ENCODE peak calls at places on chromosomes 16 and 17, in five cellular contexts. One of them, this sample, is unnamed.

GRCh38 chr16:78198299-78198698 is 98.8 kb downstream of the WWOX start:
- DNase-seq in T-helper 2 cell: no peak
- DNase-seq in HFFc6: no peak
- DNase-seq in A549: no peak
- DNase-seq in mesothelial cell of epicardium: no peak
- DNase-seq in this sample: no peak

GRCh38 chr16:16099320-16099719 is 124.0 kb downstream of the ABCC6 start:
- DNase-seq in T-helper 2 cell: no peak
- DNase-seq in HFFc6: no peak
- DNase-seq in mesothelial cell of epicardium: no peak
- DNase-seq in A549: no peak
- DNase-seq in this sample: no peak

GRCh38 chr17:50904522-50905459 is 38.6 kb upstream of the TOB1 start:
- DNase-seq in T-helper 2 cell: no peak
- DNase-seq in mesothelial cell of epicardium: peak
- DNase-seq in HFFc6: no peak
- DNase-seq in A549: no peak
- DNase-seq in this sample: no peak

GRCh38 chr16:84484579-84485254 is 19.7 kb downstream of the MEAK7 start:
- DNase-seq in T-helper 2 cell: no peak
- DNase-seq in HFFc6: no peak
- DNase-seq in mesothelial cell of epicardium: peak
- DNase-seq in A549: peak
- DNase-seq in this sample: peak

GRCh38 chr17:36198831-36199465 is 2.4 kb upstream of the CCL3L1 start:
- DNase-seq in mesothelial cell of epicardium: no peak
- DNase-seq in T-helper 2 cell: no peak
- DNase-seq in A549: no peak
- DNase-seq in HFFc6: no peak
- DNase-seq in this sample: no peak

GRCh38 chr16:25034916-25035315 is 19.7 kb upstream of the ARHGAP17 start:
- DNase-seq in mesothelial cell of epicardium: no peak
- DNase-seq in HFFc6: no peak
- DNase-seq in T-helper 2 cell: no peak
- DNase-seq in A549: no peak
- DNase-seq in this sample: no peak

GRCh38 chr17:76025294-76025693 is 1.8 kb downstream of the EVPL start:
- DNase-seq in HFFc6: no peak
- DNase-seq in mesothelial cell of epicardium: no peak
- DNase-seq in T-helper 2 cell: no peak
- DNase-seq in A549: no peak
- DNase-seq in this sample: no peak

GRCh38 chr16:27228621-27229501 is 25.5 kb downstream of the KDM8 start:
- DNase-seq in HFFc6: no peak
- DNase-seq in mesothelial cell of epicardium: no peak
- DNase-seq in A549: no peak
- DNase-seq in T-helper 2 cell: no peak
- DNase-seq in this sample: no peak

GRCh38 chr16:14502932-14503741 is 126.9 kb downstream of the PARN start:
- DNase-seq in HFFc6: peak
- DNase-seq in mesothelial cell of epicardium: no peak
- DNase-seq in T-helper 2 cell: no peak
- DNase-seq in A549: no peak
- DNase-seq in this sample: no peak

GRCh38 chr17:17041018-17041521 is 1.2 kb upstream of the MPRIP start:
- DNase-seq in mesothelial cell of epicardium: no peak
- DNase-seq in A549: peak
- DNase-seq in T-helper 2 cell: no peak
- DNase-seq in HFFc6: peak
- DNase-seq in this sample: peak

GRCh38 chr16:5709889-5710288 is 612.3 kb upstream of the EEF2KMT start:
- DNase-seq in T-helper 2 cell: no peak
- DNase-seq in HFFc6: no peak
- DNase-seq in mesothelial cell of epicardium: peak
- DNase-seq in A549: no peak
- DNase-seq in this sample: no peak

GRCh38 chr16:68473358-68474064 is 25.2 kb upstream of the SMPD3 start:
- DNase-seq in T-helper 2 cell: no peak
- DNase-seq in A549: no peak
- DNase-seq in mesothelial cell of epicardium: no peak
- DNase-seq in HFFc6: no peak
- DNase-seq in this sample: no peak

GRCh38 chr17:3030096-3030495 is 33.3 kb downstream of the OR1D5 start:
- DNase-seq in mesothelial cell of epicardium: no peak
- DNase-seq in A549: no peak
- DNase-seq in T-helper 2 cell: no peak
- DNase-seq in HFFc6: peak
- DNase-seq in this sample: no peak

GRCh38 chr16:31484491-31485171 is 1.7 kb downstream of the SLC5A2 start:
- DNase-seq in mesothelial cell of epicardium: no peak
- DNase-seq in T-helper 2 cell: no peak
- DNase-seq in HFFc6: no peak
- DNase-seq in A549: peak
- DNase-seq in this sample: peak

GRCh38 chr16:31473300-31474052 is 1.5 kb downstream of the TGFB1I1 start:
- DNase-seq in A549: no peak
- DNase-seq in T-helper 2 cell: no peak
- DNase-seq in HFFc6: no peak
- DNase-seq in mesothelial cell of epicardium: no peak
- DNase-seq in this sample: no peak

GRCh38 chr16:87706278-87707000 is 59.3 kb downstream of the KLHDC4 start:
- DNase-seq in A549: no peak
- DNase-seq in T-helper 2 cell: no peak
- DNase-seq in HFFc6: no peak
- DNase-seq in mesothelial cell of epicardium: no peak
- DNase-seq in this sample: no peak

GRCh38 chr17:76027159-76027839 is at the start of gene EVPL:
- DNase-seq in mesothelial cell of epicardium: no peak
- DNase-seq in A549: peak
- DNase-seq in HFFc6: no peak
- DNase-seq in T-helper 2 cell: no peak
- DNase-seq in this sample: peak

GRCh38 chr17:81422776-81423697 is 27.8 kb downstream of the BAHCC1 start:
- DNase-seq in mesothelial cell of epicardium: peak
- DNase-seq in T-helper 2 cell: no peak
- DNase-seq in HFFc6: peak
- DNase-seq in A549: peak
- DNase-seq in this sample: peak

GRCh38 chr17:17412331-17412730 is 64.5 kb upstream of the MED9 start:
- DNase-seq in T-helper 2 cell: no peak
- DNase-seq in HFFc6: peak
- DNase-seq in mesothelial cell of epicardium: no peak
- DNase-seq in A549: peak
- DNase-seq in this sample: no peak

GRCh38 chr17:82753516-82753915 is 1.7 kb downstream of the TBCD start:
- DNase-seq in mesothelial cell of epicardium: no peak
- DNase-seq in A549: no peak
- DNase-seq in T-helper 2 cell: no peak
- DNase-seq in HFFc6: no peak
- DNase-seq in this sample: no peak

GRCh38 chr17:59607817-59608403 is 11.8 kb upstream of the CLTC start:
- DNase-seq in T-helper 2 cell: no peak
- DNase-seq in mesothelial cell of epicardium: no peak
- DNase-seq in A549: peak
- DNase-seq in HFFc6: no peak
- DNase-seq in this sample: no peak

GRCh38 chr16:23712976-23713375 is at the start of gene ERN2:
- DNase-seq in T-helper 2 cell: no peak
- DNase-seq in A549: no peak
- DNase-seq in mesothelial cell of epicardium: no peak
- DNase-seq in HFFc6: no peak
- DNase-seq in this sample: no peak

GRCh38 chr17:75524971-75525805 is at the start of gene LLGL2:
- DNase-seq in HFFc6: no peak
- DNase-seq in T-helper 2 cell: peak
- DNase-seq in mesothelial cell of epicardium: peak
- DNase-seq in A549: peak
- DNase-seq in this sample: peak

GRCh38 chr16:81582655-81583441 is 138.2 kb downstream of the CMIP start:
- DNase-seq in A549: peak
- DNase-seq in mesothelial cell of epicardium: no peak
- DNase-seq in T-helper 2 cell: no peak
- DNase-seq in HFFc6: peak
- DNase-seq in this sample: no peak

GRCh38 chr16:69732101-69732500 is 5.7 kb upstream of the NQO1 start:
- DNase-seq in mesothelial cell of epicardium: no peak
- DNase-seq in T-helper 2 cell: no peak
- DNase-seq in A549: no peak
- DNase-seq in HFFc6: no peak
- DNase-seq in this sample: no peak

GRCh38 chr17:62140836-62141235 is 75.8 kb upstream of the MED13 start:
- DNase-seq in HFFc6: no peak
- DNase-seq in T-helper 2 cell: no peak
- DNase-seq in A549: peak
- DNase-seq in mesothelial cell of epicardium: no peak
- DNase-seq in this sample: no peak

GRCh38 chr16:11224096-11224893 is 31.7 kb downstream of the SOCS1 start:
- DNase-seq in HFFc6: no peak
- DNase-seq in mesothelial cell of epicardium: no peak
- DNase-seq in A549: no peak
- DNase-seq in T-helper 2 cell: peak
- DNase-seq in this sample: peak

GRCh38 chr16:54397190-54397835 is 110.7 kb upstream of the IRX3 start:
- DNase-seq in T-helper 2 cell: no peak
- DNase-seq in HFFc6: peak
- DNase-seq in mesothelial cell of epicardium: no peak
- DNase-seq in A549: no peak
- DNase-seq in this sample: no peak

GRCh38 chr17:42016411-42016831 is 818 bp downstream of the DNAJC7 start:
- DNase-seq in A549: no peak
- DNase-seq in T-helper 2 cell: no peak
- DNase-seq in HFFc6: peak
- DNase-seq in mesothelial cell of epicardium: no peak
- DNase-seq in this sample: no peak

GRCh38 chr16:24729967-24730815 is 740 bp downstream of the TNRC6A start:
- DNase-seq in T-helper 2 cell: peak
- DNase-seq in mesothelial cell of epicardium: no peak
- DNase-seq in HFFc6: no peak
- DNase-seq in A549: peak
- DNase-seq in this sample: no peak

GRCh38 chr16:88940196-88941050 is 36.6 kb downstream of the CBFA2T3 start:
- DNase-seq in T-helper 2 cell: no peak
- DNase-seq in A549: peak
- DNase-seq in mesothelial cell of epicardium: no peak
- DNase-seq in HFFc6: no peak
- DNase-seq in this sample: no peak

GRCh38 chr16:88941933-88942909 is 34.8 kb downstream of the CBFA2T3 start:
- DNase-seq in T-helper 2 cell: peak
- DNase-seq in A549: peak
- DNase-seq in HFFc6: no peak
- DNase-seq in mesothelial cell of epicardium: peak
- DNase-seq in this sample: peak

GRCh38 chr17:39224778-39225307 is 902 bp downstream of the STAC2 start:
- DNase-seq in T-helper 2 cell: no peak
- DNase-seq in HFFc6: no peak
- DNase-seq in mesothelial cell of epicardium: no peak
- DNase-seq in A549: no peak
- DNase-seq in this sample: no peak

GRCh38 chr16:23080329-23080728 is 68.9 kb downstream of the USP31 start:
- DNase-seq in mesothelial cell of epicardium: no peak
- DNase-seq in A549: no peak
- DNase-seq in HFFc6: no peak
- DNase-seq in T-helper 2 cell: no peak
- DNase-seq in this sample: no peak